ENCODE peak calls at places on chromosomes 11 and 22, in five cellular contexts. A is HepG2, O is endothelial cell of umbilical vein, R is A549, D is SK-N-SH. C is an unnamed sample.

GRCh38 chr22:22467112-22467511 is 41.4 kb downstream of the ZNF280B start:
- DNase-seq in A (no peak), O (no peak), D (no peak), R (no peak), C (no peak)

GRCh38 chr22:23066200-23067022 is 3.9 kb upstream of the GNAZ start:
- DNase-seq in A (no peak), R (no peak), D (no peak), O (no peak), C (no peak)

GRCh38 chr11:88102595-88102929 is 72.7 kb downstream of the RAB38 start:
- DNase-seq in R (no peak), D (no peak), O (no peak), A (no peak), C (peak; percentile 78)

GRCh38 chr11:29782447-29782846 is 234.4 kb downstream of the KCNA4 start:
- DNase-seq in D (no peak), A (no peak), O (no peak), R (no peak), C (no peak)

GRCh38 chr11:68903288-68903630 is 373 bp downstream of the MRPL21 start:
- DNase-seq in R (no peak), A (no peak), O (no peak), D (no peak), C (no peak)

GRCh38 chr11:69238562-69239319 is 55.2 kb upstream of the MYEOV start:
- DNase-seq in R (no peak), A (no peak), D (no peak), O (no peak), C (no peak)

GRCh38 chr11:102800774-102801173 is 2.8 kb upstream of the MMP1 start:
- DNase-seq in R (no peak), O (no peak), A (no peak), D (no peak), C (no peak)

GRCh38 chr22:48357961-48358360 is 1469.7 kb downstream of the BRD1 start:
- DNase-seq in A (no peak), R (no peak), D (no peak), O (no peak), C (no peak)

GRCh38 chr11:103652013-103652412 is 384.4 kb upstream of the DDI1 start:
- DNase-seq in O (peak; percentile 46), A (no peak), R (no peak), D (no peak), C (no peak)

GRCh38 chr22:48920776-48921241 is 906.9 kb downstream of the BRD1 start:
- DNase-seq in D (no peak), O (no peak), A (no peak), R (no peak), C (no peak)

GRCh38 chr11:107780136-107780535 is 68.3 kb upstream of the SLN start:
- DNase-seq in R (no peak), D (no peak), A (no peak), O (no peak), C (no peak)

GRCh38 chr11:35174666-35175065 is 35.7 kb downstream of the CD44 start:
- DNase-seq in O (peak; percentile 36), D (no peak), R (no peak), A (no peak), C (no peak)

GRCh38 chr22:24178021-24178431 is 3.3 kb upstream of the SUSD2 start:
- DNase-seq in D (no peak), O (no peak), R (no peak), A (no peak), C (no peak)

GRCh38 chr11:19714387-19715363 is 2.0 kb downstream of the NAV2 start:
- DNase-seq in D (peak; percentile 76), O (peak; percentile 61), R (peak; percentile 17), A (no peak), C (no peak)

GRCh38 chr11:85123752-85124231 is 503.4 kb downstream of the DLG2 start:
- DNase-seq in D (no peak), A (no peak), O (no peak), R (peak; percentile 4), C (peak; percentile 25)

GRCh38 chr11:75427181-75427580 is 5.8 kb downstream of the KLHL35 start:
- DNase-seq in O (no peak), A (no peak), R (no peak), D (no peak), C (no peak)

GRCh38 chr11:17410606-17411379 is 22.3 kb upstream of the KCNJ11 start:
- DNase-seq in O (peak; percentile 17), R (no peak), A (no peak), D (no peak), C (no peak)

GRCh38 chr11:108117746-108118371 is 3.5 kb upstream of the ACAT1 start:
- DNase-seq in R (peak; percentile 63), D (peak; percentile 44), A (peak; percentile 46), O (peak; percentile 64), C (peak; percentile 75)

GRCh38 chr22:19648419-19648929 is 65.8 kb upstream of the SEPTIN5 start:
- DNase-seq in R (no peak), A (no peak), O (peak; percentile 20), D (no peak), C (peak; percentile 37)

GRCh38 chr22:25076281-25076680 is 123.4 kb upstream of the CRYBB3 start:
- DNase-seq in A (no peak), O (no peak), R (no peak), D (no peak), C (no peak)

GRCh38 chr11:94553938-94554337 is 10.2 kb downstream of the FUT4 start:
- DNase-seq in A (no peak), D (no peak), R (no peak), O (no peak), C (peak; percentile 37)

GRCh38 chr22:29310065-29310862 is 3.8 kb downstream of the GAS2L1 start:
- DNase-seq in R (no peak), O (no peak), A (no peak), D (no peak), C (no peak)

DNA sequence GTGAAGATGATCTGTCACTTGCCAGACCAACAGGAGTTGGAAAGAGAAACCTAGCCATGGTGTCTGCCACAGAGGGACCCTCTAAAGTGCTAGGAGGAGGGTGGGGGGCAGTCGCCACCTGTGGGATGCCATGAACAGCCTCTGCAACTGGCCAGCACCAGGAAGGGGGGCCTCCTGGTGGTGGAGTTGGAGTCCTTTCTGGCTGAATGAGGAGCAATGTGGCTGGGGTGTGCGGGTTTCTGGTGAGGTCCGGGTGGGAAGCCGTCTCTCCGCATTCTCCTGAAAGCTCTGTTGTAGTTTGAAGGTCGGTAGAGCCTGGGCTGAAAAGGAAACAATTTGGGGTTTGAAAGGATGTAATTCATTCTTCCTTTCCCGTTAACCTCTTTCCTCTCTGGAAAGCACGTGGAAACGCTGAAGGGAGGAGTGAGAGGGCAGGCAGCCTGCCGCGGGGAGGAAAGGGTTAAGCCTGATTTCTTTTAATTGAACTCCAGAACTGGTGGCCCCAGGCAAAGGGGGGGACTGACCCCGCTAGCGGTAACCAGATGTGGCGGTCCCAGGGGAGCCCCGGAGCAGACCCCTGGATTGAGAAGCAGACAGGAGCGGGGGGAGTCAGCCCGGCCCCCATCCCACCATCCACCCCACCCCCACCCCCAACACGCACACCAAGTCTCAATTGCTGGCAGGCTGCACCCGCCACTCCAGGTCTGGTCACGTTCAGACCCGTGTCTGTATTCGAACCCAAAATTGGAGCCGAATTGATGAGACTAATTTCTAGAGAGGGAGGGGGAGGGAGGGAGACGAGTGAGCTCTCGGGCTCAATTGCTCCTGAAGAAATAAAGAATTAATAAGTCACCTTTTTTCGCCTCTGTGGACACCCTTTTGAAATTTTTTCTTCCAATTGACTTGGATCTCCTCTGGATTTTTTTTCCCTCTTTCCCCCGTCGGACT is 1.8 kb upstream of the FLI1 start:
- DNase-seq in O (peak; percentile 66), R (no peak), D (peak; percentile 55), A (no peak), C (no peak)
- H3K4me3 ChIP-seq in O (peak overlapping the region; percentile 56), R (peak overlapping the region; percentile 49), D (peak overlapping the region; percentile 98), A (no peak overlapping the region), C (no peak overlapping the region)

GRCh38 chr11:76644591-76644990 is 26.0 kb downstream of the LRRC32 start:
- DNase-seq in O (no peak), R (no peak), D (no peak), A (no peak), C (no peak)

GRCh38 chr11:76649964-76650363 is 20.6 kb downstream of the LRRC32 start:
- DNase-seq in A (no peak), R (no peak), D (no peak), O (no peak), C (no peak)

GRCh38 chr11:76648061-76648460 is 22.5 kb downstream of the LRRC32 start:
- DNase-seq in R (no peak), A (no peak), D (no peak), O (no peak), C (no peak)

GRCh38 chr11:76648929-76649328 is 21.6 kb downstream of the LRRC32 start:
- DNase-seq in A (no peak), R (no peak), O (no peak), D (no peak), C (no peak)

GRCh38 chr11:76646882-76647534 is 23.5 kb downstream of the LRRC32 start:
- DNase-seq in A (no peak), D (no peak), O (no peak), R (no peak), C (no peak)
- TF ChIP-seq MAX in A (no peak), D (no peak), O (no peak), R (no peak), C (no peak)

GRCh38 chr11:33259869-33260268 is 2.7 kb downstream of the HIPK3 start:
- DNase-seq in A (no peak), D (no peak), O (peak; percentile 31), R (no peak), C (no peak)
- H3K4me3 ChIP-seq in A (peak overlapping the region; percentile 33), D (peak overlapping the region; percentile 66), O (no peak overlapping the region), R (peak overlapping the region; percentile 94), C (peak overlapping the region; percentile 99)

DNA sequence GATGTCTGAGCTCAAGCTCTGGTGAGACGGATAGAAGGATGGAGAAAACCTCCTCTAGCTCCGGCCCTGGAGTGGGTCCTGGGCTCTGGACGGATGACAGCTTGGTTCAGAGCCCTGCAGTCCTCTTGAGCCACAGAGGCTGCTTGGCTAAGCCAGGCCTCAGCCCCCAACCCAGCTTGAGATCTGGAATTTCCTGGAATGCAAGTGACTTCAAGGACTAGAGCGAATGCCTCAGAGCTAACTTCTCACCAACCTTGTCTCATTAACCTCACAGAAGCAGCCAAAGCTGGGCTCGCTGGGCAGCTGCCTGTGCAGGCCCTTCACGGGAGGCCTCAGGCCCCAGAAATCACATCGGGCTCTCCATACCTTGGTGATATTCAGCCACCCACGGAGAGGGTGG is 73.4 kb upstream of the TTLL12 start:
- DNase-seq in A (no peak), O (no peak), R (no peak), D (no peak), C (no peak)
- TF ChIP-seq MAX in A (no peak), O (no peak), R (no peak), D (no peak), C (no peak)

DNA sequence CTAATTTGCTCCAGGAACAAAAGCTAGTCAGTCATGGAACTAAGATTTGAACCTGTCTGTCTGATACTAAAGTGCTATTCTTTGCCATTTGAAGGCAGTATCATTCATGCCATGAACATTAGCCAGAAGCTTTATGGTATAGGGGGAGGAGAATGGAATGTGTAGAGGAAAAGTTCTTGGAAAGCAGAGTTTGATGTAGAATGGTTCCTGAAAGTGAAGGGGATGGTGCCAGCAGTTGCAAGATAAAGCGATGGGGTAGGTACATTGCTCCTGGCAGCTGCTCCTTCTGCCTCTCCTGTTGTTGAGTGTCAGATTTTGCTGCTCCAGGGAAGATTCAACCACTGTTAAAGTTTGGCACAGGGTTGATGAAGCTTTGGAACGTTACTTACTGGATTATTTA is 53.4 kb downstream of the ARHGAP42 start:
- DNase-seq in O (peak; percentile 38), R (no peak), D (no peak), A (no peak), C (no peak)
- H3K4me3 ChIP-seq in O (no peak overlapping the region), R (no peak overlapping the region), D (no peak overlapping the region), A (no peak overlapping the region), C (no peak overlapping the region)

GRCh38 chr11:78851883-78852586 is 277.4 kb upstream of the NARS2 start:
- DNase-seq in O (no peak), D (peak; percentile 72), R (no peak), A (no peak), C (peak; percentile 6)
- TF ChIP-seq MAX in O (no peak), D (no peak), R (no peak), A (no peak), C (no peak)

GRCh38 chr11:49208006-49208721 is at the start of gene FOLH1:
- DNase-seq in A (no peak), O (peak; percentile 6), D (peak; percentile 15), R (no peak), C (no peak)
- H3K4me3 ChIP-seq in A (no peak within 1 kb of the TSS), O (peak within 1 kb of the TSS; percentile 5), D (peak within 1 kb of the TSS; percentile 57), R (peak within 1 kb of the TSS; percentile 34), C (no peak within 1 kb of the TSS)

C was measured in NB4.